ENCODE peak calls at places on chromosomes 7 and 10, in ten cellular contexts. K, G, M, E, Z, T, L, U, I and R are unnamed samples.

GRCh38 chr7:130695840-130696239 is 9.5 kb upstream of the TSGA13 start:
- DNase-seq in K (peak), G (peak), M (peak), E (no peak), Z (no peak), T (peak), L (peak), U (peak), I (no peak), R (no peak)

GRCh38 chr10:3848768-3849643 is 64.0 kb upstream of the KLF6 start:
- DNase-seq in K (no peak), G (peak), M (no peak), E (no peak), Z (no peak), T (peak), L (no peak), U (no peak), I (no peak), R (no peak)

GRCh38 chr10:49151481-49151880 is 17.7 kb upstream of the FAM170B start:
- DNase-seq in K (no peak), G (no peak), M (no peak), E (no peak), Z (no peak), T (no peak), L (no peak), U (no peak), I (no peak), R (no peak)

GRCh38 chr10:92689663-92690210 is at the start of gene HHEX:
- DNase-seq in K (peak), G (peak), M (no peak), E (peak), Z (peak), T (peak), L (peak), U (peak), I (no peak), R (peak)

GRCh38 chr7:87875151-87876039 is 765 bp downstream of the SLC25A40 start:
- DNase-seq in K (peak), G (no peak), M (peak), E (peak), Z (no peak), T (peak), L (peak), U (no peak), I (peak), R (no peak)

GRCh38 chr10:124739119-124739921 is 4.9 kb downstream of the FAM53B start:
- DNase-seq in K (no peak), G (peak), M (peak), E (no peak), Z (no peak), T (no peak), L (no peak), U (no peak), I (no peak), R (peak)

GRCh38 chr10:122493761-122494160 is 32.4 kb downstream of the HTRA1 start:
- DNase-seq in K (no peak), G (no peak), M (no peak), E (no peak), Z (no peak), T (no peak), L (no peak), U (no peak), I (no peak), R (no peak)

GRCh38 chr7:19491821-19492452 is 216.9 kb downstream of the POLR1F start:
- DNase-seq in K (peak), G (peak), M (peak), E (no peak), Z (no peak), T (peak), L (peak), U (peak), I (no peak), R (no peak)